ENCODE peak calls at places on chromosome X, in seven cellular contexts. E is left ventricle myocardium inferior, S is adipocyte, H is fibroblast of pulmonary artery, L is HFF-Myc, Y is brain microvascular endothelial cell, P is spleen. C is an unnamed sample.

GRCh38 chrX:50067435-50068292 is 133.1 kb downstream of the AKAP4 start:
- DNase-seq in S (no peak), E (no peak), L (no peak), P (no peak), Y (peak), H (peak), C (no peak)

GRCh38 chrX:67563469-67564448 is 19.9 kb downstream of the AR start:
- DNase-seq in E (peak), L (no peak), Y (peak), H (peak), P (no peak), S (no peak), C (no peak)

GRCh38 chrX:124594017-124594651 is 247.8 kb downstream of the SH2D1A start:
- DNase-seq in H (no peak), L (no peak), P (no peak), E (no peak), S (no peak), Y (peak), C (peak)

GRCh38 chrX:28659269-28659668 is 72.0 kb downstream of the IL1RAPL1 start:
- DNase-seq in L (no peak), E (no peak), S (no peak), H (no peak), P (no peak), Y (no peak), C (no peak)

GRCh38 chrX:1330605-1331004 is 6.0 kb upstream of the IL3RA start:
- DNase-seq in Y (no peak), P (no peak), L (no peak), H (no peak), E (no peak), S (no peak), C (no peak)

GRCh38 chrX:20205927-20206708 is 60.6 kb downstream of the RPS6KA3 start:
- DNase-seq in Y (peak), E (no peak), L (no peak), H (peak), P (no peak), S (no peak), C (no peak)

GRCh38 chrX:16445166-16445752 is 204.7 kb upstream of the S100G start:
- DNase-seq in L (no peak), P (no peak), E (no peak), H (peak), S (peak), Y (peak), C (no peak)

GRCh38 chrX:10526442-10526841 is 93.9 kb downstream of the MID1 start:
- DNase-seq in H (peak), L (no peak), P (no peak), E (no peak), S (peak), Y (no peak), C (no peak)

GRCh38 chrX:66049056-66049455 is 9.2 kb upstream of the VSIG4 start:
- DNase-seq in E (no peak), L (no peak), S (no peak), Y (no peak), H (no peak), P (no peak), C (no peak)

GRCh38 chrX:74453178-74453577 is 31.9 kb downstream of the SLC16A2 start:
- DNase-seq in P (no peak), S (no peak), L (no peak), E (no peak), H (no peak), Y (no peak), C (no peak)

GRCh38 chrX:77493677-77494553 is 46.7 kb downstream of the FGF16 start:
- DNase-seq in H (peak), Y (peak), S (peak), P (no peak), L (peak), E (no peak), C (peak)

GRCh38 chrX:44675364-44676024 is 132.8 kb upstream of the FUNDC1 start:
- DNase-seq in L (peak), H (peak), P (no peak), E (peak), S (peak), Y (peak), C (peak)

GRCh38 chrX:3532571-3532970 is 180.9 kb downstream of the PRKX start:
- DNase-seq in L (no peak), H (no peak), S (no peak), P (no peak), E (no peak), Y (no peak), C (no peak)

GRCh38 chrX:103779156-103779555 is 2.5 kb downstream of the PLP1 start:
- DNase-seq in Y (peak), L (no peak), P (no peak), H (peak), S (no peak), E (no peak), C (no peak)

GRCh38 chrX:48736303-48736702 is 25.2 kb upstream of the GLOD5 start:
- DNase-seq in H (no peak), S (no peak), P (no peak), Y (no peak), L (no peak), E (no peak), C (no peak)

GRCh38 chrX:77087529-77088169 is 359.5 kb upstream of the FGF16 start:
- DNase-seq in E (no peak), H (peak), Y (peak), S (no peak), L (no peak), P (no peak), C (peak)

GRCh38 chrX:154805696-154806091 is 409 bp upstream of the MPP1 start:
- DNase-seq in Y (no peak), H (peak), P (no peak), L (no peak), E (no peak), S (peak), C (no peak)

GRCh38 chrX:53268173-53268572 is 13.2 kb downstream of the IQSEC2 start:
- DNase-seq in Y (no peak), L (no peak), P (no peak), E (no peak), H (no peak), S (no peak), C (no peak)

GRCh38 chrX:1595711-1596060 is 4.3 kb downstream of the AKAP17A start:
- DNase-seq in H (no peak), Y (no peak), L (no peak), S (no peak), P (peak), E (no peak), C (no peak)

GRCh38 chrX:150405006-150405405 is 41.9 kb downstream of the MAMLD1 start:
- DNase-seq in S (peak), E (no peak), Y (no peak), H (no peak), L (no peak), P (no peak), C (no peak)

GRCh38 chrX:118502121-118502794 is 6.6 kb downstream of the DOCK11 start:
- DNase-seq in P (no peak), H (no peak), Y (no peak), S (no peak), L (no peak), E (no peak), C (no peak)

GRCh38 chrX:135345328-135345645 is 36.0 kb downstream of the ETDC start:
- DNase-seq in Y (peak), S (peak), P (no peak), H (peak), E (peak), L (no peak), C (peak)

GRCh38 chrX:145825896-145826295 is 8.3 kb downstream of the SLITRK2 start:
- DNase-seq in L (no peak), Y (peak), S (peak), H (no peak), E (no peak), P (no peak), C (no peak)

GRCh38 chrX:151402719-151403390 is 5.8 kb downstream of the VMA21 start:
- DNase-seq in Y (no peak), P (no peak), S (no peak), L (no peak), H (no peak), E (peak), C (no peak)

GRCh38 chrX:78375894-78376293 is 48.5 kb upstream of the CYSLTR1 start:
- DNase-seq in L (no peak), Y (no peak), P (no peak), S (no peak), E (no peak), H (no peak), C (no peak)

GRCh38 chrX:100863326-100863854 is 10.8 kb downstream of the NOX1 start:
- DNase-seq in H (peak), L (no peak), E (no peak), S (no peak), Y (no peak), P (no peak), C (no peak)

GRCh38 chrX:1322393-1322792 is 14.2 kb upstream of the IL3RA start:
- DNase-seq in P (no peak), E (no peak), L (no peak), S (no peak), H (no peak), Y (no peak), C (no peak)

GRCh38 chrX:134026732-134027311 is 41.4 kb upstream of the GPC3 start:
- DNase-seq in P (no peak), L (no peak), S (peak), H (peak), E (no peak), Y (peak), C (no peak)
- H3K4me3 ChIP-seq in P (no peak), L (no peak), S (peak), H (no peak), E (peak), Y (no peak), C (no peak)

GRCh38 chrX:137427061-137427778 is 138.7 kb upstream of the ZIC3 start:
- DNase-seq in E (no peak), Y (no peak), H (no peak), S (no peak), P (no peak), L (no peak), C (no peak)
- H3K4me3 ChIP-seq in E (peak), Y (peak), H (peak), S (peak), P (peak), L (no peak), C (peak)

GRCh38 chrX:38880460-38880859 is 79.2 kb downstream of the MID1IP1 start:
- DNase-seq in S (no peak), L (no peak), E (no peak), P (no peak), Y (peak), H (no peak), C (no peak)
- H3K4me3 ChIP-seq in S (no peak), L (no peak), E (no peak), P (no peak), Y (no peak), H (no peak), C (no peak)

DNA sequence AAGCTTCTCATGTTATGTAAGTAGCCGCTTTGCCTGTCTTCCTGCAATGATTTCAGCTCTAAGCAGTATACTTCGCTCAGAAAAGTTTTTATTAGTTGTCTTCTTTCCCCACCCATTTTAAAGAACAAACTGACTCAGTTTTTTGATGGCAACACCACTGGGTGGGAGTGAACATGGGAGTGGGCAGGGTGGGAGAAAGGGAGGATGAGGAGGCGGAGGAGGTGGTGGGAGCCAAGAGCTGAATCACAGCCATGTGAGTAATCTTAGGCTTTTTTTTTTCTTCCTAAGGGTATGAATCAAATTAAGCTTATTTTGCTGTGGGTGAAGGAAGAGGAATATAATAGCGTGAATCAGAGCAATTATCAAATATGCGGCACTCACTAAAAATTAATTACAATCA is 574.3 kb upstream of the DIPK2B start:
- DNase-seq in Y (peak), P (no peak), S (peak), H (peak), L (no peak), E (no peak), C (peak)
- H3K4me3 ChIP-seq in Y (no peak), P (no peak), S (peak), H (peak), L (peak), E (no peak), C (peak)

DNA sequence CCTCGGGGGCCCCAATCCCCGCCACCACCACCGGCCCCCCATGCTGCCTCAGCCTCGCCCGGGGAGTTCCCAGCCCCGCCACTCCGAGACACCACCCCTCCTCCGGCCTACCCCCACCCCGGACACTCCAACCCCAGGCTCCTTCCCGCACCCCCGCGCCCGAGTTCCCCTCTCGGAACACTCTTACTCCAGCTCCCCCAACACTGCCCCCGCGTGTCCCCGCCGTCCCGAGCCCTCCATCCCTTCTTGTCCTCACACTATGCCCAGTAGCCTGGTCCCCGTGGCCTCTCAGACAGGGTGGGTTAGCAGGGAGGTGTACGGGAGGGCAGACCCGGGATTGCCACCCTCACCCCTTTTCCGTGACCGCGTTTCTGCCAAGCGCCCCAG is 276.1 kb downstream of the BCOR start:
- DNase-seq in E (no peak), H (no peak), S (no peak), P (no peak), L (no peak), Y (no peak), C (no peak)
- H3K4me3 ChIP-seq in E (peak), H (no peak), S (no peak), P (peak), L (peak), Y (peak), C (peak)

DNA sequence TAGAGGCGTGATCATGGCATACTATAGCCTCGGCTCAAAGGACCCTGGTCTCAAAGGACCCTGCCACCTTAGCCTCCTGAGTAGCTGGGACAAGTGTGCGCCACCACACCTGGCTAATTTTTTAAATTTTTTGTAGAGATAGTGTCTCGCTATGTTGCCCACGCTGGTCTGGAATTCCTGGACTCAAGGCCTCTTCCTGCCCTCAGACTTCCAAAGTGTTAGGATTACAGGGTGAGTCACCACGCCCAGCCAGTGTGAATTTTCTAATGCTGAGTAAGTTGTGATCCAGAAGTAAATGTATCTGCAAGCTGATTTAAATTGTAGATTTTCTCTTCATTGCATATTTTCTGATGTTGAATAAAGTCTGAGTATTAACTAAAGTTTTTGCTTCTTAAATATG is 2.6 kb upstream of the ZNF674 start:
- DNase-seq in S (peak), E (no peak), H (peak), L (peak), Y (peak), P (no peak), C (peak)
- H3K4me3 ChIP-seq in S (no peak), E (no peak), H (no peak), L (peak), Y (no peak), P (no peak), C (no peak)

GRCh38 chrX:153731845-153732215 is 7.2 kb downstream of the ABCD1 start:
- DNase-seq in S (no peak), L (no peak), P (no peak), Y (no peak), H (no peak), E (no peak), C (no peak)

GRCh38 chrX:153733651-153734240 is 9.1 kb downstream of the ABCD1 start:
- DNase-seq in P (peak), Y (no peak), S (no peak), H (no peak), L (no peak), E (no peak), C (no peak)

GRCh38 chrX:153728951-153729631 is 4.4 kb downstream of the ABCD1 start:
- DNase-seq in L (no peak), S (no peak), E (no peak), P (peak), Y (no peak), H (no peak), C (no peak)

GRCh38 chrX:153732406-153732805 is 7.8 kb downstream of the ABCD1 start:
- DNase-seq in S (no peak), P (peak), E (no peak), H (no peak), L (no peak), Y (no peak), C (no peak)

DNA sequence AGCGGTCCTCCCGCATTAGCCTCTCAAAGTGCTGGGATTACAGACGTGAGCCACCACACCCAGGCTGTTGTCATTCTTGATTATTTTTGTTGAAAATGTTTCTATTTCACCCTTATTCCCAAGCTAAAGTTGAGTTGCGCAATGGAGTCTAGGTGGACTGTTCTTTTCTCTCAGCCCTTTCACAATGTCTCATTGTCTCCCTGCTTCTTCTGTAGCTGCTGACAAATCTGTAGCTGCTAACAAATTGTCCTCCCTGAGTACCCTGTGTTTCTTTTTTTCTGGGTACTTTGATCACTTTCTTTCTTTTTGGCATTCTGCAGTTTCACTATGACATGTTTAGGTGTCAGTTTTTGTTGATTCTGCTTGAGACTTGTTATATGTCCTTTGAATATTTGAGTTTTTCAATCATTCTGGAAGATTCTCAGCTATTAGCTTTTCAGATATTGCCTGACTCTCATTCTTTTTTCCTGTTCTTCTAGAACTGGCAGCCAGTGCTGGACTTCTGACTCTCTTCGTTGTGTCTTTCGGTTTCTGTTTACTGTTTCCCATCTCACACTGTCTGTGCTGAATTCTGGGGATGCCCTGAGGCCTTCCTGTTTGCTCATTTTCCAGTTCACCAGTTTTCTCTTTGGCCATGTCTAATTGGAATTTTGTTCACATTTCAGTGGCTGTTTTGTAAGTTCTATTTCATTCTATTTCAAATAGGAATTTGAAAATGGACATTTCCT is 6.6 kb downstream of the ABCD1 start:
- DNase-seq in H (peak), L (no peak), E (no peak), Y (no peak), S (peak), P (no peak), C (no peak)
- H3K4me3 ChIP-seq in H (no peak), L (no peak), E (no peak), Y (no peak), S (no peak), P (no peak), C (no peak)

DNA sequence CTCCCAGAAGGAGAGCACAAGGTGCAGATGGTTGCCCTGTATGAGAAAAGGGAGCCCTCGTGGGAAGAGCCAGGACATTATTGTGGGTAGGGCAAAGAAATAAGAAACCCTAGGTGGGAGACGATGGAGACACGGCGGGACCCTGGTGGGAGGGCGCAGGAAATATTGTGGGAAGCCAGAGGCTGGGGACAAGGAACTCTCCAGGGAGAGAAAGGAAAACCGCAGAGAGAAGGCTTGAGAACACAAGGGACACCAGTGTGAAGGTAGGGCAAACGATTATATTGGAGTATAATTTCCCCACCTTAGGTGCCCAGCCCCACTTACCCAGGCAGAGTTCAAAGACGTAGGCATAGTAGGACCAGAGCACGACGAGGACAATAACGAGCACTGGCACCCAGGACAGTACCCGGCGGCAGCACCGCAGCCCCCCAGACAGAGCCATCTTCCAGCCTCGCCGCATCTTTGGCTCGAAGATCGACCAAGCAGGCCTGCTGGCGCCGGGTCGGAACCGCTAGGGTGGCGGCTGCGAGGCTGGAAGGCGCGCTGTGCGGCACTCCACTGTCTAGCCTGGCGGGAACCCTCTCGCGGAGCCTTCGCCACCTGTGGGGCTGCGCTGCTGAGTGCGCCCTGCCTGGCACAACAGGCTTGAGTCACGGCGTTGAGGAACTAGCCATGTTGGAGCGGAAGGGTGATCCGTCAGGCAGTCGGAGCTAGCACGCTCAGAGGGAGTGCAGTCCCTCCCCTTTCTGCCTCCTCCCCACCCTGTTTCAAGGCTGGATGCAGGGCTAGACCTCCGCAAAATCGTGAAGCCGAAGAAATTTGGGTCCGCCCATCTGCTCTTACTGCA is at the start of gene ZDHHC15:
- DNase-seq in L (no peak), P (peak), Y (peak), E (peak), S (peak), H (peak), C (no peak)
- H3K4me3 ChIP-seq in L (no peak), P (peak), Y (no peak), E (peak), S (peak), H (peak), C (peak)

C was measured in skeletal muscle cell.